ENCODE peak calls at places on chromosome 6, in seven cellular contexts. H, O, N, X, Q, S and Y are unnamed samples.
A peak's percentile ranks its signal among the peaks of the same experiment; 100 is the strongest.

GRCh38 chr6:33277663-33278391 is 904 bp downstream of the B3GALT4 start:
- DNase-seq in H (peak; percentile 66), Q (peak; percentile 25), O (no peak), X (peak; percentile 55), N (no peak), S (no peak), Y (no peak)

GRCh38 chr6:157025459-157025858 is 248.3 kb downstream of the ARID1B start:
- DNase-seq in Q (no peak), O (no peak), H (no peak), N (peak; percentile 58), S (no peak), X (no peak), Y (no peak)

GRCh38 chr6:112027942-112028674 is 25.8 kb upstream of the CCN6 start:
- DNase-seq in O (no peak), S (no peak), N (peak; percentile 42), X (no peak), Q (no peak), H (no peak), Y (peak; percentile 50)

GRCh38 chr6:157982297-157982579 is 575 bp downstream of the SYNJ2 start:
- DNase-seq in H (peak; percentile 88), X (no peak), N (no peak), Q (no peak), O (no peak), S (no peak), Y (peak; percentile 46)

GRCh38 chr6:10420546-10421507 is 6.0 kb upstream of the TFAP2A start:
- DNase-seq in X (no peak), N (no peak), S (no peak), Q (no peak), H (peak; percentile 87), O (no peak), Y (no peak)

GRCh38 chr6:37289931-37290330 is 32.0 kb upstream of the TMEM217 start:
- DNase-seq in S (no peak), X (no peak), N (no peak), O (no peak), Q (no peak), H (no peak), Y (no peak)

GRCh38 chr6:27130668-27131428 is 116.7 kb upstream of the PRSS16 start:
- DNase-seq in X (no peak), O (no peak), Q (no peak), S (no peak), N (no peak), H (no peak), Y (no peak)

GRCh38 chr6:16758163-16758975 is 2.9 kb downstream of the ATXN1 start:
- DNase-seq in N (no peak), H (peak; percentile 68), O (no peak), Q (no peak), S (no peak), X (no peak), Y (peak; percentile 53)

GRCh38 chr6:79249136-79249535 is 14.7 kb upstream of the HMGN3 start:
- DNase-seq in O (no peak), N (no peak), Q (no peak), X (no peak), H (no peak), S (no peak), Y (no peak)

GRCh38 chr6:154410619-154411044 is 54.0 kb upstream of the IPCEF1 start:
- DNase-seq in S (peak; percentile 40), N (peak; percentile 90), O (peak; percentile 64), X (no peak), H (no peak), Q (no peak), Y (peak; percentile 98)

GRCh38 chr6:169081264-169081663 is 172.4 kb downstream of the THBS2 start:
- DNase-seq in S (no peak), O (no peak), Q (no peak), X (no peak), N (no peak), H (no peak), Y (no peak)

GRCh38 chr6:2875840-2876207 is 27.3 kb downstream of the SERPINB9 start:
- DNase-seq in Q (peak; percentile 34), S (no peak), X (peak; percentile 65), N (no peak), O (no peak), H (peak; percentile 82), Y (peak; percentile 38)

GRCh38 chr6:154606457-154606856 is 96.0 kb upstream of the CNKSR3 start:
- DNase-seq in N (peak; percentile 54), O (no peak), H (no peak), Q (no peak), S (no peak), X (no peak), Y (no peak)

GRCh38 chr6:39049575-39050283 is 1.1 kb downstream of the GLP1R start:
- DNase-seq in S (no peak), Q (no peak), H (peak; percentile 70), N (no peak), O (no peak), X (no peak), Y (no peak)

GRCh38 chr6:150099953-150100352 is 31.0 kb upstream of the ULBP3 start:
- DNase-seq in O (no peak), H (no peak), Q (no peak), S (no peak), X (no peak), N (no peak), Y (no peak)

GRCh38 chr6:3522561-3523287 is 65.9 kb upstream of the SLC22A23 start:
- DNase-seq in X (no peak), S (no peak), N (peak; percentile 78), O (no peak), H (no peak), Q (no peak), Y (peak; percentile 46)

GRCh38 chr6:63352587-63353281 is 33.0 kb upstream of the LGSN start:
- DNase-seq in O (no peak), H (peak; percentile 70), X (no peak), S (no peak), N (peak; percentile 47), Q (no peak), Y (peak; percentile 75)

GRCh38 chr6:143579703-143580102 is 68.2 kb upstream of the FUCA2 start:
- DNase-seq in X (peak; percentile 74), S (peak; percentile 49), H (no peak), O (peak; percentile 68), Q (no peak), N (peak; percentile 43), Y (peak; percentile 79)

GRCh38 chr6:53944538-53944937 is 149.7 kb downstream of the LRRC1 start:
- DNase-seq in Q (no peak), S (no peak), H (no peak), O (no peak), N (no peak), X (no peak), Y (no peak)

GRCh38 chr6:125850361-125850760 is 59.6 kb downstream of the NCOA7 start:
- DNase-seq in X (no peak), N (no peak), O (no peak), S (no peak), H (no peak), Q (no peak), Y (no peak)

GRCh38 chr6:79750806-79751205 is 119.7 kb downstream of the SH3BGRL2 start:
- DNase-seq in H (no peak), S (no peak), O (no peak), Q (peak; percentile 49), X (no peak), N (no peak), Y (peak; percentile 78)

GRCh38 chr6:37617073-37617472 is 80.6 kb downstream of the MDGA1 start:
- DNase-seq in O (no peak), Q (no peak), S (no peak), N (no peak), X (no peak), H (no peak), Y (no peak)

GRCh38 chr6:42482126-42482525 is 30.4 kb upstream of the TRERF1 start:
- DNase-seq in O (no peak), Q (no peak), N (no peak), X (no peak), S (no peak), H (no peak), Y (peak; percentile 27)

GRCh38 chr6:160273760-160274159 is 15.1 kb upstream of the SLC22A2 start:
- DNase-seq in H (no peak), Q (no peak), S (no peak), X (no peak), N (peak; percentile 55), O (no peak), Y (no peak)

GRCh38 chr6:129312865-129313264 is 397.1 kb downstream of the ARHGAP18 start:
- DNase-seq in H (no peak), X (no peak), O (no peak), Q (no peak), S (no peak), N (peak; percentile 57), Y (peak; percentile 67)

GRCh38 chr6:90413867-90414266 is 117.2 kb upstream of the BACH2 start:
- DNase-seq in H (peak; percentile 86), X (no peak), S (no peak), N (peak; percentile 14), O (no peak), Q (peak; percentile 77), Y (peak; percentile 60)

GRCh38 chr6:111347589-111347988 is 135.4 kb downstream of the REV3L start:
- DNase-seq in O (no peak), S (no peak), H (no peak), N (no peak), X (no peak), Q (no peak), Y (no peak)

DNA sequence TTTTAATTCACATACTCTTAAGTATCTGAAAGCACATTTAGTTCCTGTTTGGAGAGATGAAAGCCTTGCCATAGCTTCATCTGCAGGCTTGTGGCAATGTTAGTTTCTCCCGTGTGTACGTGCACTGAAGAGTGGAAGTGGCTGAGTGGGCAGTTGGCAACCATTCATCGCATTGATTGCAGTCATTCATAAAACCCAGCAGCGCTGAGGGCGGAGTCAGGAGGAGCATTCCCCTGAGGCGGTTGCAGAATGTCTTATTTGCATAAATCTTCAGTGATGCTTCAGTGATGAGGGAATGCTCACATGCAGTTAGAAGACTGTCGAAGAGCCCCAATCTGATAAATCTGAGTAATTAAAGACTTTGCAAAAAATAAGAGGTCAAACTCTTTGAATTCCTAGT is 79.1 kb downstream of the RIMS1 start:
- DNase-seq in Q (peak; percentile 37), O (no peak), S (no peak), X (no peak), H (no peak), N (no peak), Y (no peak)
- H3K4me3 ChIP-seq in Q (peak overlapping the region; percentile 30), O (no peak overlapping the region), S (no peak overlapping the region), X (no peak overlapping the region), H (no peak overlapping the region), N (no peak overlapping the region), Y (no peak overlapping the region)

GRCh38 chr6:35146453-35146852 is 5.3 kb upstream of the TCP11 start:
- DNase-seq in S (no peak), H (peak; percentile 85), N (peak; percentile 43), Q (no peak), X (no peak), O (no peak), Y (peak; percentile 67)
- TF ChIP-seq CTCF in S (peak; percentile 70), H (peak; percentile 79), N (peak; percentile 82), Q (peak; percentile 78), X (peak; percentile 43), O (peak; percentile 11), Y (peak; percentile 79)

DNA sequence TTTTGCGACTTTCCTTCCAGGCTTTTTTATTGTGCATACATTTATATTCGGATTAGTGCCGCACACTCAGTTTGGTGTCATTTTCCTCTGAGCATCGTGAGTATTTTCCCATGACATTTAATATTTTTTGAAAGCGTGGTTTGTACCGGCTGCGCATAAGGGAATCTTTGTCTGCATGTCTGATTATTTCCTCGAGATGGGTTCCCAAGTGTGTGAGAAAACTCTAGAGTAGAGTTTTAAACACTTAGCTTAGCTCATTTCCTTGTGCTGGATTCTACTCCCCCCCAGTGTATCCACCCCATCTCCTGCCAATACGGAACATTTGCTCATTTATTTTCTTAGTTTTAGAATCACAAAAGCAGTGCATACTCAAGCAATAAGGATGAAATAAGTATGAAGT is 94.3 kb downstream of the CDC5L start:
- DNase-seq in O (no peak), N (no peak), X (no peak), S (no peak), Q (no peak), H (no peak), Y (no peak)
- H3K4me3 ChIP-seq in O (no peak overlapping the region), N (no peak overlapping the region), X (no peak overlapping the region), S (no peak overlapping the region), Q (no peak overlapping the region), H (no peak overlapping the region), Y (no peak overlapping the region)

GRCh38 chr6:133418108-133418507 is 177.0 kb downstream of the EYA4 start:
- DNase-seq in H (no peak), Q (no peak), X (no peak), O (no peak), N (no peak), S (no peak), Y (no peak)
- TF ChIP-seq CTCF in H (no peak), Q (no peak), X (no peak), O (no peak), N (no peak), S (no peak), Y (no peak)